ENCODE peak calls at places on chromosomes 6 and 20, in nine cellular contexts. M, F, W, V, K, E, J, Z and P are unnamed samples. For H3K27me3, the result is how much of the 10 kb centered on the place peaks cover.

GRCh38 chr6:127879685-127880084 is 21.2 kb downstream of the THEMIS start:
- DNase-seq in M (no peak), F (no peak), W (no peak), V (no peak), K (no peak), E (no peak), J (no peak), Z (peak), P (no peak)

GRCh38 chr20:18611492-18611891 is 23.6 kb downstream of the DTD1 start:
- DNase-seq in M (no peak), F (no peak), W (no peak), V (no peak), K (no peak), E (no peak), J (no peak), Z (no peak), P (no peak)

GRCh38 chr6:168355716-168356522 is 36.3 kb upstream of the DACT2 start:
- DNase-seq in M (peak), F (peak), W (peak), V (peak), K (peak), E (no peak), J (peak), Z (peak), P (no peak)

GRCh38 chr6:4802312-4802935 is 26.2 kb downstream of the CDYL start:
- DNase-seq in M (no peak), F (no peak), W (no peak), V (no peak), K (no peak), E (no peak), J (no peak), Z (no peak), P (no peak)

GRCh38 chr6:116246089-116246488 is 7.8 kb downstream of the TSPYL4 start:
- DNase-seq in M (no peak), F (no peak), W (no peak), V (no peak), K (no peak), E (no peak), J (peak), Z (no peak), P (no peak)

GRCh38 chr20:17958326-17959256 is 10.0 kb downstream of the SNX5 start:
- DNase-seq in M (no peak), F (no peak), W (no peak), V (no peak), K (no peak), E (no peak), J (peak), Z (no peak), P (no peak)

GRCh38 chr20:23285536-23285935 is 65.1 kb upstream of the NXT1 start:
- DNase-seq in M (no peak), F (no peak), W (no peak), V (no peak), K (no peak), E (no peak), J (no peak), Z (no peak), P (no peak)

GRCh38 chr6:170378502-170378901 is 71.9 kb downstream of the FAM120B start:
- DNase-seq in M (no peak), F (no peak), W (no peak), V (no peak), K (no peak), E (no peak), J (no peak), Z (no peak), P (no peak)

GRCh38 chr6:104614394-104614793 is 245.3 kb downstream of the HACE1 start:
- DNase-seq in M (no peak), F (no peak), W (no peak), V (no peak), K (no peak), E (no peak), J (no peak), Z (no peak), P (no peak)

GRCh38 chr6:168371989-168372711 is 52.6 kb upstream of the DACT2 start:
- DNase-seq in M (peak), F (peak), W (no peak), V (no peak), K (no peak), E (peak), J (no peak), Z (peak), P (no peak)

GRCh38 chr20:12331236-12331635 is 413.5 kb downstream of the BTBD3 start:
- DNase-seq in M (no peak), F (no peak), W (no peak), V (no peak), K (no peak), E (no peak), J (no peak), Z (no peak), P (no peak)

GRCh38 chr6:113352831-113353230 is 504.3 kb upstream of the MARCKS start:
- DNase-seq in M (no peak), F (no peak), W (peak), V (no peak), K (no peak), E (no peak), J (no peak), Z (no peak), P (no peak)

GRCh38 chr6:142975272-142975805 is 30.4 kb upstream of the HIVEP2 start:
- DNase-seq in M (no peak), F (no peak), W (no peak), V (no peak), K (no peak), E (no peak), J (peak), Z (no peak), P (no peak)

GRCh38 chr6:38847497-38847896 is 132.4 kb downstream of the DNAH8 start:
- DNase-seq in M (no peak), F (no peak), W (no peak), V (no peak), K (no peak), E (no peak), J (no peak), Z (no peak), P (no peak)

GRCh38 chr6:48140221-48140620 is 29.2 kb upstream of the PTCHD4 start:
- DNase-seq in M (no peak), F (no peak), W (no peak), V (no peak), K (no peak), E (no peak), J (no peak), Z (no peak), P (no peak)

GRCh38 chr20:39935921-39936320 is 753.1 kb downstream of the MAFB start:
- DNase-seq in M (no peak), F (no peak), W (no peak), V (no peak), K (no peak), E (no peak), J (no peak), Z (no peak), P (no peak)

GRCh38 chr6:32298632-32299336 is 72.9 kb downstream of the TSBP1 start:
- DNase-seq in M (no peak), F (no peak), W (no peak), V (no peak), K (no peak), E (no peak), J (no peak), Z (no peak), P (no peak)

GRCh38 chr6:31402324-31403282 is 792 bp upstream of the MICA start:
- DNase-seq in M (no peak), F (peak), W (peak), V (no peak), K (peak), E (peak), J (peak), Z (no peak), P (peak)

GRCh38 chr6:41548098-41548840 is 2.1 kb downstream of the FOXP4 start:
- DNase-seq in M (no peak), F (no peak), W (peak), V (no peak), K (no peak), E (no peak), J (no peak), Z (peak), P (no peak)

GRCh38 chr6:158758464-158758863 is 60.7 kb downstream of the EZR start:
- DNase-seq in M (no peak), F (no peak), W (no peak), V (peak), K (no peak), E (no peak), J (peak), Z (no peak), P (no peak)

GRCh38 chr6:31797607-31798006 is 2.1 kb upstream of the VARS1 start:
- DNase-seq in M (no peak), F (no peak), W (peak), V (no peak), K (no peak), E (no peak), J (no peak), Z (no peak), P (no peak)

GRCh38 chr6:54970337-54970736 is 123.8 kb downstream of the FAM83B start:
- DNase-seq in M (no peak), F (no peak), W (no peak), V (no peak), K (no peak), E (no peak), J (no peak), Z (no peak), P (no peak)

GRCh38 chr6:98946877-98947410 is 802 bp downstream of the FBXL4 start:
- DNase-seq in M (peak), F (no peak), W (peak), V (peak), K (peak), E (peak), J (peak), Z (no peak), P (peak)

GRCh38 chr6:165184192-165184979 is 125.0 kb downstream of the C6orf118 start:
- DNase-seq in M (no peak), F (no peak), W (no peak), V (no peak), K (no peak), E (no peak), J (no peak), Z (no peak), P (peak)

GRCh38 chr6:90131614-90132423 is 164.8 kb downstream of the BACH2 start:
- DNase-seq in M (no peak), F (peak), W (no peak), V (no peak), K (no peak), E (peak), J (no peak), Z (no peak), P (no peak)

GRCh38 chr6:153645326-153645725 is 393.7 kb upstream of the OPRM1 start:
- DNase-seq in M (no peak), F (no peak), W (no peak), V (no peak), K (no peak), E (no peak), J (no peak), Z (no peak), P (no peak)

GRCh38 chr6:162864901-162865300 is 137.1 kb downstream of the PACRG start:
- DNase-seq in M (no peak), F (no peak), W (no peak), V (no peak), K (no peak), E (no peak), J (no peak), Z (no peak), P (no peak)

GRCh38 chr6:117463762-117464665 is 18.5 kb upstream of the DCBLD1 start:
- DNase-seq in M (no peak), F (no peak), W (no peak), V (no peak), K (no peak), E (no peak), J (no peak), Z (no peak), P (no peak)

GRCh38 chr6:14149053-14149746 is 31.6 kb downstream of the CD83 start:
- DNase-seq in M (no peak), F (no peak), W (no peak), V (no peak), K (no peak), E (no peak), J (no peak), Z (no peak), P (no peak)

GRCh38 chr6:22754111-22754510 is 184.7 kb downstream of the HDGFL1 start:
- DNase-seq in M (no peak), F (no peak), W (no peak), V (no peak), K (no peak), E (no peak), J (no peak), Z (no peak), P (no peak)

GRCh38 chr6:28880894-28881780 is 42.6 kb downstream of the TRIM27 start:
- DNase-seq in M (peak), F (peak), W (peak), V (peak), K (peak), E (no peak), J (peak), Z (no peak), P (peak)

DNA sequence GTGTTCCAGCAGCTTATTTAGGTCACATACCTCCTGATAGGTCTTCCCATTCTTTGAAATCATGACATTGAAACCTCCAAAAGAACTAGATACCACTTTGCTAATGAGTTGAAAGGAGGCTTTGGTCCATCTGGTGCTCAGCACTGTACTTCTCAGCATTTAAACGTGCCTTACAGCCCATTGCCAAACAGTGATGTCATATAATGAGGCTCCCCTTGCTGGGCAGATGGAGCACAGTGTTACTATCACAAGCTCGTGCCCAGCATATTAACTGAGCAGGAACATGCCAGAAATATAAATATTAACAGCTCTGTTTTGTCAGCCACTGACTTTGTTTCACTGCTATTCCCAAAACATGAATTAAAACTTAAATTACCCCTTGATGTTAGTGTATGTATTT is 25.5 kb upstream of the MAPK13 start:
- DNase-seq in M (no peak), F (no peak), W (no peak), V (no peak), K (no peak), E (no peak), J (no peak), Z (no peak), P (no peak)
- TF ChIP-seq EP300 in M (no peak), F (no peak), W (no peak), V (no peak), K (no peak), E (no peak), J (no peak), Z (no peak), P (no peak)

GRCh38 chr20:62990306-62990825 is 16.4 kb downstream of the BHLHE23 start:
- DNase-seq in M (no peak), F (no peak), W (no peak), V (no peak), K (no peak), E (no peak), J (no peak), Z (no peak), P (no peak)
- H3K27me3 ChIP-seq in M (under half), F (under half), W (under half), V (half or more), K (under half), E (half or more), J (half or more), Z (under half), P (half or more)

DNA sequence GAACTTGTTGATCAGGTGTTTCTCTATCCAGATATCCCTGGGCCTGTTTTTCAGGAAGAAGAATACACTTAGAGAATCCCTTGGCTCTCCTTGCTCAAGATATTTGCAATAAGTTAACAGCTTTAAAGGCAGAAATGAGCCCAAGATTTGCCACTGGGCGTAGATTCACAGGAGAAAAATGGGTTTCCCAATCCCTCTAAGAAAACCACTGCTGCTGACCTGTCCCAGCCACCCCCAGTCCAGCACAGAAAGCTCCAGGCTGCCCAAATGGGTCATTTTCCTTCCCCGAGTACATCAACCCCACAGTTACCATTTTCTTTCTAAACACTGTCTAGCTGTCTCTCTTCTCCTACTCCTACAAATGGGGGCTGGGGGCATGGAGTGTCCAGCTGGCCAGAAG is 67.3 kb downstream of the ANKRD60 start:
- DNase-seq in M (no peak), F (no peak), W (no peak), V (no peak), K (no peak), E (no peak), J (no peak), Z (no peak), P (no peak)
- H3K4me3 ChIP-seq in M (no peak), F (no peak), W (no peak), V (no peak), K (no peak), E (no peak), J (no peak), Z (no peak), P (no peak)

DNA sequence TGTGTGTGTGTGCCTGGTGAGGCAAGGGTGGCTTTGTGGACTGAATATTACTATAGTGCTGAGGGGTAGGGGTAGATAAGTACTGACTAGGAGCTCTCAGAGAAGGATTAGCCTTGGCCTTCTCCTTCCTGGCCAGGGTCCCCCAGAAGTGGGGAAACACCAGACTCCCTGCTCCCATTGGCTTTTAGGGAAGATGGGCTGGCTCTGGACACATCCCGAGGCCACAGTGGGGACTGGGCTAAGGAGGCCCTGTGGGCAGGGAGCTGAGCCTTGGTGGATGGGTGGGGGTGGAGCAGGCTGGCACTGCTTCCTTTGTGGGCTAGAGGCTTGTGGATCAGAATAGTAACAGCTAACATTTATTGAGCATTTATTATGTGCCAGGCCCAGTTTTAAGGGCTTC is 3.1 kb downstream of the EPB41L1 start:
- DNase-seq in M (no peak), F (no peak), W (no peak), V (no peak), K (no peak), E (no peak), J (no peak), Z (no peak), P (no peak)
- TF ChIP-seq EP300 in M (no peak), F (no peak), W (no peak), V (no peak), K (no peak), E (no peak), J (no peak), Z (no peak), P (no peak)

DNA sequence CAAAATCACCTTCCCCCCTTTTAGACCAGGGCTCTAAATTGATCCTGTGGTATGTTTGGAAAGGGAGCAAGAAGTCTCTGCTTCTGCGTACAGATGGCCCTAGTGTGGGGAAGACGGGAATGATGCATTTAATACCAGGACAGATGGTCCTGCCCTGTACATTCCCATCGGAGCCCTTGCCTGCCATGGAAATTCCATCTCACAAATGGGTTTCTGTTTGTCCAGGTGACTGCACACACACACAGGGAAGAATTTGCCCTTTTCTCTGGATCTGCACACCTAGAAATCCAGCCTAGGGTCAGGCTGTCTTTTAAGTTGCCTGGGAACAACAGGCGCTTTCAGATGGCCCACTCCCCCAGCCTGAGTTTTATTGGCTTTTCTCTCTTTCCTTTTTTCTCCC is 1.3 kb downstream of the MAS1 start:
- DNase-seq in M (no peak), F (no peak), W (no peak), V (no peak), K (no peak), E (no peak), J (no peak), Z (no peak), P (no peak)
- H3K27me3 ChIP-seq in M (under half), F (under half), W (under half), V (under half), K (under half), E (half or more), J (half or more), Z (under half), P (under half)